ENCODE peak calls at places on chromosomes 1 and 21, in six cellular contexts. I, N, O, D, B and Y are unnamed samples.

GRCh38 chr1:7375781-7376660 is 395.1 kb upstream of the VAMP3 start:
- DNase-seq in D (peak), B (no peak), I (no peak), O (no peak), N (no peak), Y (no peak)

GRCh38 chr1:202144510-202145324 is at the start of gene ARL8A:
- DNase-seq in N (no peak), I (peak), O (peak), D (peak), B (peak), Y (peak)

GRCh38 chr1:76826072-76826827 is 41.0 kb upstream of the ST6GALNAC5 start:
- DNase-seq in D (no peak), B (no peak), N (no peak), O (no peak), I (no peak), Y (no peak)

GRCh38 chr1:44421374-44422028 is 16.4 kb downstream of the RNF220 start:
- DNase-seq in B (no peak), D (no peak), N (no peak), O (no peak), I (no peak), Y (no peak)

GRCh38 chr1:28456078-28456477 is 49.8 kb upstream of the RCC1 start:
- DNase-seq in O (no peak), I (no peak), N (no peak), B (no peak), D (no peak), Y (no peak)

GRCh38 chr1:59368007-59368670 is 71.2 kb downstream of the FGGY start:
- DNase-seq in N (no peak), B (no peak), O (no peak), D (no peak), I (no peak), Y (no peak)

GRCh38 chr1:173507847-173508209 is 30.7 kb downstream of the PRDX6 start:
- DNase-seq in N (no peak), B (no peak), I (no peak), D (no peak), O (no peak), Y (peak)

GRCh38 chr1:31671556-31672201 is 27.0 kb upstream of the PEF1 start:
- DNase-seq in B (no peak), N (no peak), D (no peak), O (no peak), I (no peak), Y (no peak)

GRCh38 chr1:168945870-168946269 is 160.6 kb upstream of the ATP1B1 start:
- DNase-seq in D (peak), N (no peak), O (no peak), B (peak), I (peak), Y (peak)

GRCh38 chr1:55718758-55719671 is 503.9 kb upstream of the USP24 start:
- DNase-seq in O (no peak), D (peak), N (no peak), B (peak), I (peak), Y (peak)

GRCh38 chr1:74728736-74729135 is 4.1 kb downstream of the CRYZ start:
- DNase-seq in O (no peak), D (no peak), I (no peak), N (no peak), B (no peak), Y (no peak)

GRCh38 chr1:103496014-103496635 is 29.4 kb upstream of the RNPC3 start:
- DNase-seq in N (no peak), I (no peak), D (no peak), O (no peak), B (no peak), Y (no peak)

GRCh38 chr1:212585210-212585609 is 23.4 kb upstream of the ATF3 start:
- DNase-seq in I (no peak), B (no peak), N (no peak), O (no peak), D (no peak), Y (no peak)

GRCh38 chr1:209768354-209768774 is 12.5 kb downstream of the TRAF3IP3 start:
- DNase-seq in D (no peak), I (peak), B (no peak), O (no peak), N (no peak), Y (no peak)

GRCh38 chr21:41593051-41593783 is 85.3 kb upstream of the TMPRSS2 start:
- DNase-seq in D (no peak), N (no peak), O (no peak), I (peak), B (no peak), Y (no peak)

GRCh38 chr21:41584603-41585176 is 76.7 kb upstream of the TMPRSS2 start:
- DNase-seq in D (no peak), O (peak), N (no peak), I (no peak), B (no peak), Y (no peak)

GRCh38 chr21:41589620-41590175 is 81.7 kb upstream of the TMPRSS2 start:
- DNase-seq in D (no peak), O (peak), B (no peak), I (no peak), N (no peak), Y (no peak)

GRCh38 chr21:41585199-41585994 is 77.4 kb upstream of the TMPRSS2 start:
- DNase-seq in D (no peak), B (no peak), N (no peak), O (peak), I (no peak), Y (no peak)

GRCh38 chr21:41589131-41589530 is 81.2 kb upstream of the TMPRSS2 start:
- DNase-seq in N (no peak), I (no peak), D (no peak), O (no peak), B (no peak), Y (no peak)
- TF ChIP-seq CTCF in N (no peak), I (no peak), D (no peak), O (no peak), B (no peak), Y (no peak)

DNA sequence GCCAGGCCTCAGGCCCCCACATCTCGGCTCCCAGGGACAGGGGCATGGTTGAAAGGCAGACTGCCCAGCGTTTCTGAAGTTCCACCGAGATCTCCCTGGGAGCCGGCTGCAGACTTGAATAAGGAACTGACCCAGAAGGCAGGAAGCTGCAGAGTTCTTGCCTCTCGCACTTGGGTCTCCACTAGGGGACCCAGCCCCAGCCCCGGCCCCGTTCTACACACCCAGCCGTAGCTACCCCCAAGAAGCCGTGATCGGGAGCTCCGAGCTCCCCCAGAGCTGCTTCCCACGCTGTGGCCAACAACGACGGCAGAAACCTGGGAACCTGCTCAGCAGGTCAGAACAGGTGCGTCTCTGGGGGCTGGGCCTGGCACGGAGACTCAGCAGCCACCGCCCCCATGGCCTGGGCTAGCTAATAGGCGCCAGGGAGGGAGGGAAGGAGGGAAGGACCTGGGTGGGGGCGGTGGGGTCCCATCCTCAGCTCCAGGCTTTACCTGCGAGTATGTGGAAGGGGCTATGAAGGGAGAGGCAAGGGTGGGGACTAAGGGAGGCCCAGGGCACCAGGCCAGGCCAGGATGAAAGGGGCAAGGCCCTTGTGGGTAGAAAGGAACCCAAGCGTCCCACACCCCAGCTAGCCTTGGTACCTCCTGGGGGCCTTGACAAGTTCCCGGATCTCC is at the start of gene NECTIN4:
- DNase-seq in O (peak), I (peak), D (no peak), B (no peak), N (no peak), Y (peak)
- TF ChIP-seq POLR2A in O (peak), I (peak), D (no peak), B (no peak), N (peak), Y (no peak)

GRCh38 chr1:2318294-2319278 is 72.8 kb downstream of the MORN1 start:
- DNase-seq in B (no peak), O (no peak), D (no peak), I (no peak), N (no peak), Y (no peak)
- TF ChIP-seq CTCF in B (no peak), O (no peak), D (no peak), I (no peak), N (no peak), Y (no peak)

GRCh38 chr1:1069711-1070676 is 4.1 kb downstream of the RNF223 start:
- DNase-seq in D (no peak), N (no peak), I (no peak), B (no peak), O (no peak), Y (no peak)

GRCh38 chr1:1068077-1068373 is 6.1 kb downstream of the RNF223 start:
- DNase-seq in N (no peak), D (no peak), B (no peak), O (no peak), I (no peak), Y (no peak)

GRCh38 chr1:1067284-1068076 is 6.6 kb downstream of the RNF223 start:
- DNase-seq in N (no peak), O (no peak), B (no peak), I (peak), D (no peak), Y (no peak)

GRCh38 chr1:1068374-1069060 is 5.6 kb downstream of the RNF223 start:
- DNase-seq in N (no peak), I (peak), B (no peak), D (no peak), O (no peak), Y (peak)

GRCh38 chr1:1069061-1069710 is 4.9 kb downstream of the RNF223 start:
- DNase-seq in O (peak), N (no peak), I (peak), B (no peak), D (peak), Y (peak)
- TF ChIP-seq POLR2A in O (no peak), N (peak), I (no peak), B (no peak), D (no peak), Y (no peak)

GRCh38 chr1:235557495-235557894 is 53.2 kb upstream of the B3GALNT2 start:
- DNase-seq in N (no peak), I (no peak), D (no peak), B (no peak), O (no peak), Y (no peak)
- TF ChIP-seq CTCF in N (no peak), I (no peak), D (no peak), B (no peak), O (no peak), Y (no peak)

DNA sequence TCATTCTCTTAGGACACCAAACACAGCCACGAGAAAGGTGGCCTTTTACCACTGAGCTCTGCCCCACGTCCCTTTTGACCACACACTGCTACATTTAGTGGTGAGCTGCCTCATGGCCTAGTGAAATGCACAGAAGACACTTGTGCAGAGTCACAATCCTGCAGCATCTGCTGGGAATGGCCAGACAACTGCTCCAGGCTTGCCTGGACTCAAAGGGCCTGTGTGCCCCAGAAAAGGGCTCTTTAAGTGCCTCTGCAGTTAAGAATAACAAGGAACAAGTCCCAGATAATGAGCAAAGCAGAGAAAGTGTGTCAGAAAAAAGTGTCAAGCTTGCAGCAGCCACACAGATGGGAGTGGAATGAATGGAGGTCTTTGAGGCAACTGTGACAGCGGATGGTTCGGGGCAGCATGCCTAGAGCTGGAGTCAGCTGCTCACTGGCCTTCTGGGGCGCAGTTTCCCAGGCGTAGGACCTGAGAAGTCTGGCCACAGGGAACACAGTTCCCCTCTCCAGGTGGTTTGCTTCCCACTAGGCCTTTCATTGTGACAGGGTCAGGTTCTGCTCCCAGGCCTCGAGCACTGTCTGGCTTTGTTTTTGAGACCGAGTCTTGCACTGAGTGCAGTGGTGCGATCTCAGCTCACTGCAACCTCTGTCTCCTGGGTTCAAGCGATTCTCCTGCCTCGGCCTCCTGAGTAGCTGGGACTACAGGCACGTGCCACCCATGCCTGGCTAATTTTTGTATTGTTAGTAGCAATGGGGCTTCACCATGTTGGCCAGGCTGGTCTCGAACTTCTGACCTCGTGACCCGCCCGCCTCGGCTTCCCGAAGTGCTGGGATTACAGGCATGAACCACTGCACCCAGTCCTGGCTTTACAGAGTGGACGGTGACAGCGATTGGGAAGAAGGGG is 5.0 kb downstream of the PARP1 start:
- DNase-seq in O (no peak), N (no peak), I (peak), D (no peak), B (no peak), Y (no peak)
- TF ChIP-seq POLR2A in O (no peak), N (no peak), I (no peak), D (no peak), B (no peak), Y (no peak)

GRCh38 chr1:206117151-206117948 is at the start of gene AVPR1B:
- DNase-seq in I (peak), D (no peak), O (no peak), N (no peak), B (no peak), Y (peak)
- TF ChIP-seq CTCF in I (no peak), D (no peak), O (no peak), N (no peak), B (no peak), Y (no peak)